ENCODE peak calls at places on chromosomes 3 and 15, in eight cellular contexts. P is NCI-H460, U is LoVo, L is mesothelial cell of epicardium, O is NCI-H524 treated with DMSO at 0.1 percent for 48 hours, G is RKO, R is NB4, S is M059J. B is an unnamed sample.

GRCh38 chr3:157487339-157487738 is 15.9 kb downstream of the VEPH1 start:
- DNase-seq in P (no peak), U (no peak), L (no peak), O (no peak), G (no peak), R (no peak), S (no peak), B (no peak)

GRCh38 chr3:52678265-52678927 is 7.3 kb downstream of the PBRM1 start:
- DNase-seq in P (no peak), U (no peak), L (no peak), O (no peak), G (no peak), R (no peak), S (no peak), B (no peak)

GRCh38 chr3:48738926-48739616 is 22.1 kb upstream of the IP6K2 start:
- DNase-seq in P (no peak), U (no peak), L (no peak), O (no peak), G (no peak), R (no peak), S (no peak), B (no peak)

GRCh38 chr3:193680220-193680619 is 87.2 kb downstream of the OPA1 start:
- DNase-seq in P (no peak), U (no peak), L (no peak), O (no peak), G (no peak), R (no peak), S (peak; percentile 44), B (no peak)

GRCh38 chr15:80367094-80367493 is 37.1 kb upstream of the ARNT2 start:
- DNase-seq in P (peak; percentile 22), U (no peak), L (no peak), O (peak; percentile 12), G (peak; percentile 16), R (peak; percentile 62), S (peak; percentile 15), B (no peak)

GRCh38 chr15:74133071-74133702 is 2.8 kb downstream of the ISLR2 start:
- DNase-seq in P (no peak), U (no peak), L (no peak), O (no peak), G (no peak), R (no peak), S (no peak), B (no peak)

GRCh38 chr3:23490459-23490858 is 287.3 kb downstream of the UBE2E2 start:
- DNase-seq in P (no peak), U (no peak), L (no peak), O (no peak), G (no peak), R (no peak), S (peak; percentile 42), B (no peak)

GRCh38 chr15:61226313-61227250 is 2.5 kb downstream of the RORA start:
- DNase-seq in P (no peak), U (no peak), L (no peak), O (no peak), G (no peak), R (no peak), S (no peak), B (no peak)

GRCh38 chr15:28981921-28982320 is 96.1 kb downstream of the APBA2 start:
- DNase-seq in P (no peak), U (no peak), L (no peak), O (no peak), G (no peak), R (no peak), S (no peak), B (no peak)

GRCh38 chr3:140093742-140094141 is 158.8 kb downstream of the CLSTN2 start:
- DNase-seq in P (no peak), U (peak; percentile 52), L (no peak), O (peak; percentile 82), G (peak; percentile 28), R (no peak), S (peak; percentile 96), B (no peak)

GRCh38 chr3:71064976-71065763 is 518.4 kb downstream of the FOXP1 start:
- DNase-seq in P (no peak), U (peak; percentile 47), L (no peak), O (no peak), G (peak; percentile 61), R (peak; percentile 60), S (peak; percentile 44), B (peak; percentile 18)

GRCh38 chr3:67357610-67358458 is 296.6 kb downstream of the SUCLG2 start:
- DNase-seq in P (peak; percentile 26), U (peak; percentile 11), L (no peak), O (peak; percentile 87), G (peak; percentile 78), R (peak; percentile 12), S (peak; percentile 25), B (peak; percentile 23)

GRCh38 chr3:71432044-71432970 is 151.2 kb downstream of the FOXP1 start:
- DNase-seq in P (no peak), U (no peak), L (no peak), O (no peak), G (no peak), R (no peak), S (no peak), B (no peak)

GRCh38 chr15:56844892-56845291 is 73.6 kb upstream of the TCF12 start:
- DNase-seq in P (no peak), U (peak; percentile 32), L (no peak), O (no peak), G (no peak), R (no peak), S (no peak), B (no peak)

GRCh38 chr3:155391104-155391503 is 97.6 kb upstream of the STRIT1 start:
- DNase-seq in P (no peak), U (no peak), L (no peak), O (no peak), G (no peak), R (no peak), S (no peak), B (no peak)

GRCh38 chr3:46854543-46854942 is 8.7 kb downstream of the MYL3 start:
- DNase-seq in P (no peak), U (no peak), L (peak; percentile 5), O (no peak), G (no peak), R (no peak), S (no peak), B (no peak)

GRCh38 chr3:45861043-45861846 is 19.3 kb upstream of the LZTFL1 start:
- DNase-seq in P (no peak), U (no peak), L (no peak), O (no peak), G (no peak), R (no peak), S (no peak), B (no peak)

GRCh38 chr3:170815340-170815739 is 54.7 kb downstream of the RPL22L1 start:
- DNase-seq in P (peak; percentile 11), U (peak; percentile 72), L (no peak), O (peak; percentile 76), G (no peak), R (no peak), S (peak; percentile 32), B (peak; percentile 83)

GRCh38 chr3:150240891-150241290 is 167.2 kb upstream of the TSC22D2 start:
- DNase-seq in P (no peak), U (no peak), L (no peak), O (no peak), G (no peak), R (no peak), S (no peak), B (no peak)

B was measured in NCI-H510A treated with DMSO at 0.1 percent for 48 hours.